ENCODE peak calls at places on chromosomes 16 and 17, in ten cellular contexts. X, Q, O, F, R, T, P, B, G and H are unnamed samples.

GRCh38 chr16:70252355-70252988 is 732 bp upstream of the EXOSC6 start:
- DNase-seq in X (no peak), Q (peak), O (no peak), F (no peak), R (no peak), T (no peak), P (no peak), B (no peak), G (peak), H (no peak)

GRCh38 chr17:48357727-48358126 is 72.3 kb downstream of the SKAP1 start:
- DNase-seq in X (no peak), Q (no peak), O (no peak), F (no peak), R (no peak), T (no peak), P (no peak), B (no peak), G (no peak), H (no peak)

GRCh38 chr17:46002311-46002972 is 3.4 kb downstream of the STH start:
- DNase-seq in X (peak), Q (peak), O (peak), F (peak), R (no peak), T (peak), P (peak), B (no peak), G (peak), H (peak)

GRCh38 chr17:19336938-19337711 is 25.4 kb downstream of the B9D1 start:
- DNase-seq in X (no peak), Q (no peak), O (peak), F (peak), R (no peak), T (peak), P (no peak), B (no peak), G (no peak), H (no peak)

GRCh38 chr17:71192848-71193247 is 928.0 kb upstream of the SOX9 start:
- DNase-seq in X (no peak), Q (no peak), O (no peak), F (no peak), R (no peak), T (no peak), P (no peak), B (no peak), G (no peak), H (no peak)

GRCh38 chr16:23072084-23072599 is 77.1 kb downstream of the USP31 start:
- DNase-seq in X (peak), Q (peak), O (peak), F (peak), R (no peak), T (no peak), P (no peak), B (no peak), G (no peak), H (peak)

GRCh38 chr17:55420776-55421178 is 858 bp downstream of the MMD start:
- DNase-seq in X (no peak), Q (no peak), O (no peak), F (peak), R (no peak), T (peak), P (no peak), B (no peak), G (peak), H (no peak)

GRCh38 chr16:56341656-56342397 is 83.5 kb downstream of the AMFR start:
- DNase-seq in X (no peak), Q (no peak), O (no peak), F (no peak), R (no peak), T (no peak), P (no peak), B (no peak), G (no peak), H (no peak)

GRCh38 chr16:19114359-19115147 is 789 bp downstream of the ITPRIPL2 start:
- DNase-seq in X (no peak), Q (peak), O (no peak), F (peak), R (no peak), T (peak), P (no peak), B (no peak), G (no peak), H (peak)

GRCh38 chr17:58786586-58787295 is 31.1 kb downstream of the PPM1E start:
- DNase-seq in X (peak), Q (peak), O (peak), F (peak), R (peak), T (no peak), P (peak), B (no peak), G (no peak), H (peak)

GRCh38 chr17:8300629-8301242 is 5.5 kb upstream of the SLC25A35 start:
- DNase-seq in X (peak), Q (peak), O (peak), F (peak), R (no peak), T (peak), P (peak), B (no peak), G (peak), H (peak)

GRCh38 chr16:77951788-77952187 is 70.6 kb upstream of the CLEC3A start:
- DNase-seq in X (no peak), Q (no peak), O (no peak), F (no peak), R (no peak), T (no peak), P (peak), B (no peak), G (no peak), H (no peak)

GRCh38 chr16:46962629-46963028 is 10.8 kb downstream of the DNAJA2 start:
- DNase-seq in X (no peak), Q (no peak), O (no peak), F (no peak), R (no peak), T (no peak), P (no peak), B (no peak), G (no peak), H (no peak)

GRCh38 chr17:57253307-57254065 is 2.8 kb upstream of the MSI2 start:
- DNase-seq in X (no peak), Q (no peak), O (no peak), F (no peak), R (no peak), T (no peak), P (no peak), B (no peak), G (no peak), H (no peak)

DNA sequence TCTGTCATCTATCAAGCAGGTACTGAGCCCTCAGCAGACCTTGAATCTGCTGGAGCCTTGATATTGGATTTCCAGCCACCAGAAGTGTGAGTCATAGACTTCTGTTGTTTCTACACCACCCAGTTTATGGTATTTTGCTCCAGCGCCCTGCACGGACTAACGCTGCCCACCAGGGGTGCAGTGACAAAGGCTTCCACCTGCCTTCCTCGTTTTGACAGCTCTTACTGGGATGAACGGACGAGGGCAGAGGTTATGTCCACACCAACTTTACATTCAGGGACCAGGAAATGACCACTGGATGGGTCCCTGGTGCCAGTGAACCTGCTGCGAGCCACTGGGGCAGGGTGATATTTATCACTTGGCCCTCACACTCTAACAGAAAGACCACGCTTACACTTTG is 66.6 kb upstream of the CBX4 start:
- DNase-seq in X (no peak), Q (no peak), O (peak), F (no peak), R (no peak), T (no peak), P (peak), B (no peak), G (no peak), H (no peak)
- TF ChIP-seq CTCF in X (no peak), Q (no peak), O (peak), F (no peak), R (no peak), T (no peak), P (peak), B (no peak), G (no peak), H (peak)

DNA sequence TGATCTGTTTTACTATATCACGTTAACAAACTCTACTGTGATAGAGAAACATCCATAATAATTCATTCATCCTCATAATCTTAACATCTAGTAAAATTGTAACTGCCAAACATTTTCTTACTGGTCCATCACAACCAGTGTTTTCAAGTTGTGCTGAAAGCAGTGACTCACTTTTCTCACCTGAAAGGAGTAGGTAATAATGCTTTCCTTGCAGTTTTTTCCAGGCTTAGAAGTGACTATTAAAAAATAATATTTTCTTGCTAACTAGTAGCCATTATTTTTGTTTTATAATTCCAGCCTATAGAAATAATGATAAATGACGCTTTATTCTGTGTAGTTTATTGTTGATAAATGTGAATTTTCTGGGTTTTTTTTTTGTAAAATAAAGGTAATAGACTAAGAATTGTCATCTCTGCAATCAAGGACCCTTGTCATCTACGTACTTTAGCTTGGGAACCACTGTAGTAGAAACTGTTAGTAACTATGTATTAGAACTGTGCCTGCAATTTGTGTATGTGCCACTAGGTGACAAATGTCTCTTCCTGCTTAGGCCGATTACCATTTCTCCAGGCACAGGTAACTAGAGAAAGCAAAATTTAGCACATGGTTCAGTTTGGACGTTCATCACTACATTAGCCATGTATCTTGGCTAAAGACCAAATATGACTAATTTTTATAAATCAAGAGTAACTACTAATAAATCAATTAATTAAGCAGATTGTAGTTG is 409.4 kb upstream of the ERCC4 start:
- DNase-seq in X (no peak), Q (no peak), O (no peak), F (no peak), R (no peak), T (no peak), P (no peak), B (no peak), G (no peak), H (no peak)
- TF ChIP-seq CTCF in X (no peak), Q (no peak), O (peak), F (no peak), R (no peak), T (no peak), P (peak), B (no peak), G (peak), H (peak)

GRCh38 chr17:49722066-49722465 is 14.3 kb upstream of the SLC35B1 start:
- DNase-seq in X (no peak), Q (no peak), O (no peak), F (no peak), R (no peak), T (no peak), P (no peak), B (no peak), G (no peak), H (no peak)

GRCh38 chr17:49715717-49716279 is 8.0 kb upstream of the SLC35B1 start:
- DNase-seq in X (no peak), Q (no peak), O (no peak), F (no peak), R (no peak), T (no peak), P (no peak), B (no peak), G (peak), H (no peak)

GRCh38 chr17:49715221-49715620 is 7.5 kb upstream of the SLC35B1 start:
- DNase-seq in X (no peak), Q (no peak), O (no peak), F (no peak), R (no peak), T (no peak), P (no peak), B (no peak), G (peak), H (no peak)

GRCh38 chr17:49717371-49717841 is 9.6 kb upstream of the SLC35B1 start:
- DNase-seq in X (no peak), Q (no peak), O (no peak), F (peak), R (no peak), T (no peak), P (no peak), B (no peak), G (peak), H (no peak)

DNA sequence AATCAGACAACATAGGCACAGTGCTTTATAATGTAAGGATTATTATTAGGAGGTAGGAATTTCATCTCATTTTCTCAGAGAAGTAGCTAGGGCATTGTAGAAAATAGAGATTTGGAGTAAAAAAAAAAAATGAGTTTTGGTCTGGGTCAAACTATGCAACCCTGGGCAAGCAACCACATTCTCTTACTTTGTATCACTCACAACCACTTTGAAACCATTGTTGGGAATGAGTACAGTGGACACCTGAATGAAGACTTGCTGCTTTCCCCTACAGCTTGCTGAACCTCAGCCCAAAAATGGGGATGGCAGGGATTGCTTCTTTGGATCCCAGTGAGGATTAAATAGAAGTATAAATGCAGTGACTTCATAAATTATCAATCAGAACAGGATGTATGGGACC is 9.2 kb upstream of the SLC35B1 start:
- DNase-seq in X (no peak), Q (no peak), O (no peak), F (no peak), R (no peak), T (no peak), P (no peak), B (no peak), G (no peak), H (no peak)
- TF ChIP-seq CTCF in X (no peak), Q (no peak), O (no peak), F (no peak), R (no peak), T (no peak), P (no peak), B (no peak), G (no peak), H (no peak)

DNA sequence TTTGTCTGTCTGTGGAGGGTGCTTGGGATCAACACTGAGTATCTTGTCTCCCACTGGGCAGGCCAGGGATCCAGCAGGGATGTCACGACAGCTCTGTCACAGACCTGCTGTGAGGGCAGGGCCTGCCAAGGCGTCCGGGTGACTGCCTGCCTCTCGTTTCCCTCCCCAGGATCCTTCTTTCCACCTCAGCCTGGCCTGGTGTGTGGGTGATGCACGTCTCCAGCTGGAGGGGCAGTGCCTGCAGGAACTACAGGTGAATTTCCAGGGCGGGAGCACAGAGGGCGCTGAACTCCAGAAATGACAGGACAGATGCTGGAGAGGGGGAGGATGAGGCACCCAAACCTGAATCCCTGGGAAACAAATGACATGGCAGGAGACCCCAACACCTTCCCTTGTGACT is 6.8 kb upstream of the MMP15 start:
- DNase-seq in X (no peak), Q (no peak), O (no peak), F (no peak), R (no peak), T (peak), P (no peak), B (no peak), G (no peak), H (no peak)
- TF ChIP-seq CTCF in X (no peak), Q (no peak), O (no peak), F (no peak), R (no peak), T (no peak), P (peak), B (peak), G (no peak), H (no peak)

GRCh38 chr16:66166451-66166850 is 200.0 kb upstream of the CDH5 start:
- DNase-seq in X (no peak), Q (peak), O (no peak), F (no peak), R (no peak), T (no peak), P (no peak), B (no peak), G (no peak), H (no peak)
- TF ChIP-seq CTCF in X (no peak), Q (no peak), O (no peak), F (no peak), R (no peak), T (no peak), P (no peak), B (no peak), G (no peak), H (no peak)

DNA sequence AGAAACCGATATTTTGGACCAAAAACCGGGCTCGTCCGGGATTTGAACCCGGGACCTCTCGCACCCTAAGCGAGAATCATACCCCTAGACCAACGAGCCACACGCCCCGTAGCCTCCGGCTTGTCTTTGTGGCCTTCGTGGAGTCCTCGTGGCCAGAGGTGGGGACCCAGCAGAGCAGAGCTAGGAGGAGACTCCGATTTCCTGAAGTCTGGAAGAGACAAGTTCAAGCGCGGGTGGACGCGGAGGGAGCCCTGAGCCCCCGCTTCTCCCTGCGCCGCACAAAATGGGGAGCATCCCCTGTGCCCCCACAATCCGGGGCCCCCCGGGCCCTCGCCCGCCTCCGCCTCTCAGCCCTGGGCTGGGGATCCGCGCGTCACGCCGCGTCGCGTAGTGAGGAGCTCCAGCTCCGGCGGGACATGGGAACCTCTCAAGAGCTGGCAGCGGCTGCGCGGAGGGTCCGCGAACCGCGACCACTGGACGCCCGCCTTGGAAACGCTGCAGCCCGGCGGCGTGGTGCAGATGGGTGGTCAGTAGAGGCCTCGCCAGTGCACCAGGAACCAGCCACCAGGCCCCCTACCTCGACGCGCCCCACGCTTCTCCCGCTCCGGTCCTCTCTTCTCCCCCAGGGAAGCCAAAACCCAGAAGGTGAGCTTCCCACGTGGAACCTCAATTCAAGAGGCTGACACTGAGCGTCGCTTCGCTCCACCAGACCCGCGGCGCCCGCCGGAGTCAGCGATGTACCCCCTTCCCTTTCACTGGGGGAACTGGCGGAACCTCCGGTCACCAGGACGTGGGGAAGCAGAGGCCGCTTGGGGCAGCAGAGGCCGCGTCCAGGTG is 5.2 kb upstream of the OR1F1 start:
- DNase-seq in X (no peak), Q (peak), O (peak), F (peak), R (no peak), T (peak), P (no peak), B (no peak), G (peak), H (peak)
- TF ChIP-seq CTCF in X (peak), Q (peak), O (peak), F (no peak), R (peak), T (peak), P (no peak), B (no peak), G (peak), H (peak)